ENCODE peak calls at places on chromosomes 11 and 22, in nine cellular contexts. G is HFF-Myc; H is Caco-2; S is RWPE2; K is CD8-positive, alpha-beta T cell; W is right atrium auricular region; T is mucosa of descending colon; V is AG04449; A is MM.1S. J is an unnamed sample.
A peak's percentile ranks its signal among the peaks of the same experiment; 100 is the strongest.

GRCh38 chr11:133937468-133937867 is 19.3 kb downstream of the IGSF9B start:
- DNase-seq in G (no peak), H (no peak), S (peak; percentile 23), K (no peak), W (no peak), T (no peak), V (no peak), A (no peak), J (no peak)

GRCh38 chr11:106077609-106078517 is at the start of gene AASDHPPT:
- DNase-seq in G (no peak), H (peak; percentile 43), S (no peak), K (no peak), W (no peak), T (peak; percentile 40), V (no peak), A (no peak), J (no peak)

GRCh38 chr11:59263225-59263894 is 50.6 kb upstream of the MPEG1 start:
- DNase-seq in G (no peak), H (peak; percentile 54), S (no peak), K (no peak), W (no peak), T (peak; percentile 72), V (no peak), A (no peak), J (no peak)

GRCh38 chr11:88064097-88064705 is 111.0 kb downstream of the RAB38 start:
- DNase-seq in G (no peak), H (no peak), S (no peak), K (no peak), W (no peak), T (no peak), V (no peak), A (no peak), J (no peak)

GRCh38 chr11:88631497-88631896 is 294.0 kb upstream of the CTSC start:
- DNase-seq in G (no peak), H (no peak), S (no peak), K (no peak), W (no peak), T (no peak), V (no peak), A (no peak), J (no peak)

GRCh38 chr11:119666463-119667131 is 62.4 kb downstream of the NECTIN1 start:
- DNase-seq in G (peak; percentile 24), H (peak; percentile 94), S (no peak), K (peak; percentile 62), W (peak; percentile 73), T (peak; percentile 83), V (no peak), A (peak; percentile 68), J (no peak)

GRCh38 chr22:19524170-19525115 is at the start of gene CLDN5:
- DNase-seq in G (no peak), H (no peak), S (no peak), K (no peak), W (no peak), T (peak; percentile 9), V (no peak), A (no peak), J (peak; percentile 75)

GRCh38 chr11:134882141-134882540 is 470.1 kb upstream of the B3GAT1 start:
- DNase-seq in G (no peak), H (no peak), S (no peak), K (no peak), W (no peak), T (no peak), V (no peak), A (no peak), J (no peak)

GRCh38 chr11:84012171-84012826 is 726.1 kb upstream of the CCDC90B start:
- DNase-seq in G (no peak), H (no peak), S (no peak), K (no peak), W (no peak), T (no peak), V (no peak), A (no peak), J (no peak)

GRCh38 chr11:46332093-46332567 is 15.1 kb upstream of the DGKZ start:
- DNase-seq in G (no peak), H (no peak), S (no peak), K (no peak), W (no peak), T (no peak), V (no peak), A (no peak), J (no peak)

GRCh38 chr11:112605093-112605666 is 344.5 kb upstream of the PLET1 start:
- DNase-seq in G (no peak), H (no peak), S (no peak), K (no peak), W (no peak), T (no peak), V (no peak), A (no peak), J (no peak)

GRCh38 chr11:69335010-69335409 is 41.1 kb downstream of the MYEOV start:
- DNase-seq in G (no peak), H (no peak), S (no peak), K (peak; percentile 2), W (peak; percentile 38), T (no peak), V (no peak), A (no peak), J (no peak)

GRCh38 chr22:19962909-19963806 is 21.5 kb upstream of the TXNRD2 start:
- DNase-seq in G (no peak), H (peak; percentile 96), S (peak; percentile 98), K (no peak), W (no peak), T (peak; percentile 92), V (no peak), A (no peak), J (no peak)

GRCh38 chr11:27423125-27423524 is 49.5 kb downstream of the LGR4 start:
- DNase-seq in G (no peak), H (no peak), S (no peak), K (no peak), W (peak; percentile 86), T (no peak), V (peak; percentile 41), A (no peak), J (peak; percentile 82)

GRCh38 chr11:123430736-123431356 is 777 bp downstream of the GRAMD1B start:
- DNase-seq in G (no peak), H (no peak), S (no peak), K (peak; percentile 46), W (peak; percentile 69), T (peak; percentile 64), V (no peak), A (no peak), J (peak; percentile 84)

DNA sequence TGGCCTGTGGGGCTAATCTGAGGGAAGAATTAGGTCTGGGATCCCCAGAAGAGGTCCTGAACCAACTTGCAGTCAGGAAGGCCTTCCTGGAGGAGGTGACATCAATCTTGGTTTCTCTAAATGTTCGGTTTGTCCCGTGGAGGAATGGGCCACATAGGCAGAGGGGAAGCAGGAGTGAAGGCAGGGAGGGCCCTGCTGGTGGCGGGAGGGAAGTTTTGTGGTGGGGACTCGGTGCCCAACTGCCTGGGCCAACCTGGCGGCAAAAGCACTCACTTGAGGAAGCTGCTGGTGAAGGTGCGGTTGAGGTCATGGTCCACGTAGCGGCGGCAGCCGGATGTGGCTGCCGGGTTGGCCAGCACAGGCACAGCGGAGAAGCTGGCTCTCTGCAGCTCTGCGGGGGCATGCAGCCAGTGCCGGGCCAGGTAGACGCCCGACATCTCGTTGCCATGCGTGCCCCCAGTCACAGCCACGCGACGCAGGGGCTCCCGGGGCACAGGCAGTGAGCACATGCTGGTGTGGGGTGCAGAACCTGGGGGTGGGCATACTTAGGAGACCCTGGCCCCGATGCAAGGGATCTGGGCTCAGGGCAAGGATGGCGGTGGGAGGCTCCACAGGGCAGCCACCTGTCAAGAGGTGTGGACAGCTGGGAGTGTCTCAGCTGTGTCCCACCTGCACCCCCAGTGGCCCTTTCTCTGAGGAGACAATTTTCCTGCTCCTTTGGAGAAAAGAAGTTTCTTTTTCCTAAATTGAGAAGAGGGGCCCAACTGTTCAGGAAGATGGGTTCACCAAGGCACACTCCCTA is 3.8 kb downstream of the ACY3 start:
- DNase-seq in G (no peak), H (no peak), S (peak; percentile 34), K (peak; percentile 25), W (no peak), T (peak; percentile 65), V (no peak), A (peak; percentile 84), J (peak; percentile 76)
- TF ChIP-seq CTCF in G (no peak), H (no peak), S (no peak), K (no peak), W (no peak), T (no peak), V (no peak), A (no peak), J (no peak)

DNA sequence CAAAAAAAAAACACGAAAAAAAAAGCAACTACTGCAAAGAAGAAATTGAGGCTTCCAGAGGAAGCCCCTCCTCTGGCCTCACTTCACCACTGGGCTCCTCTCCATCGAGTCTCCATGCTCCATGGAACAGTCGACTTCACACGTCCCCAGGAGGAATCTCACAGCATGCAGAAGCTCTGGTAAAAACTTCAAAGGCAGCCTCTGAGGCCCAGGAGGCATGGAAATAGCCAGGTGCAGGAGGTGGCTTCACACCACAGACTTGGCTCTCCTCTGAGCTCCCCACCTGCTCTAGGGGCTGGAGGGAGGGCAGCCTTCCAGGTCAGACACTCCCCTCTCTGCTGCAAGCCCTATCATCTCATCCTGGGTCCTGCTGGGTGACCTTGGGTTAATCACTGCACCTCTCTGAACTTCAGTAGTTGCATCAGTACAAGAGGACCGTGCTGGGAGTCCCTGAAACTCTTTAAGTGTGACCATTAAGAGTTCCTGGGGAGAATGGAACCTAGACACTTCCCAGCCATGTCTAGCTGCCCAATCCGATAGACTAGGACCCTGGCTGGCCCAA is 8.2 kb downstream of the PDE2A start:
- DNase-seq in G (no peak), H (no peak), S (no peak), K (no peak), W (no peak), T (no peak), V (no peak), A (no peak), J (no peak)
- TF ChIP-seq CTCF in G (no peak), H (no peak), S (no peak), K (no peak), W (no peak), T (no peak), V (no peak), A (no peak), J (no peak)

DNA sequence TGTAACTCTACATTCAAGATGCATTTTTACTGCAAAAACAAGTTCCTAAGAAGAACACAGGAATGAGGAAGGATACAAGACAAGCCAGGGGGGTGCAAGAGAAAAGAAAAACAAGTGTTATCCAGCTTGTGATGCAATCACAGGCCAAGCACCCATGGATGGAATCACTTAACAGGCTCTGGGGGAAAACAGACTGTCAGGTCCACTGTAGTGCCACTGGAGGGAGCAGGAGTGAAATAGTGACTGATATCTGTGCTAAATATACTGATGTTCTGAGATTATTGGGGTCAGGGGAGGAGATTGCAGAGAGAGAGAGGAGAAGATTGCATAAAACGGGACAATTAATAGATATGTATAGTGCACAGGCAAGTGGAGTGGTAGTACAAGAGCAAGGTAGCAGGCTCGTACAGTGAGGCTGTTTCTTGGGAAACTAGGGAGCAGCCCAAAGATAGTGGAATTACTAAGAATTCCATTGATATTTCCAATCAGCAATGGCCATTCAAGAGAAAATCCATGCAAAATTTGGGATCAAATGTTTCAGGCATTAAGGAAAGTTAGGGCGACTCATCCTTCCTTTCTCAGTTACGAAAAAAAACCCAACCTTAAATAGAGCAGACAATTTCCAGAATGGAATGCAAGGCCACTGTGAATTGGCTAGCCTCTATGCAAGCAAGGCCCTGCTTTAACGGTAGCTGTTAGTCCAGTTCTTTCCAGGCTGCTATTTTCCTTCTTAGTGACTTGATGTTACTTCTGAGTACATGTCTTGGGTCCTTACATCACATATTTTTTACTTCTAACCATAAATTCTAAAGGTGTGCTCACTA is 52.2 kb upstream of the CEP126 start:
- DNase-seq in G (peak; percentile 44), H (peak; percentile 81), S (no peak), K (no peak), W (no peak), T (peak; percentile 3), V (peak; percentile 75), A (no peak), J (no peak)
- TF ChIP-seq CTCF in G (peak; percentile 51), H (peak; percentile 82), S (peak; percentile 59), K (no peak), W (no peak), T (no peak), V (peak; percentile 72), A (peak; percentile 39), J (peak; percentile 20)

GRCh38 chr11:6611092-6612007 is 666 bp downstream of the TAF10 start:
- DNase-seq in G (no peak), H (no peak), S (peak; percentile 43), K (peak; percentile 46), W (no peak), T (peak; percentile 52), V (no peak), A (no peak), J (peak; percentile 82)
- TF ChIP-seq CTCF in G (no peak), H (no peak), S (no peak), K (no peak), W (no peak), T (no peak), V (no peak), A (no peak), J (no peak)

J was measured in suprapubic skin.